ENCODE peak calls at places on chromosomes 12 and 14, in five cellular contexts. H is lower lobe of right lung, K is dorsolateral prefrontal cortex, W is HL-60, L is neuronal stem cell. Y is an unnamed sample.

GRCh38 chr12:116855744-116856470 is 25.3 kb downstream of the HRK start:
- DNase-seq in H (no peak), K (no peak), W (no peak), L (no peak), Y (no peak)

GRCh38 chr14:33951183-33951840 is 438 bp upstream of the EGLN3 start:
- DNase-seq in H (no peak), K (no peak), W (no peak), L (no peak), Y (no peak)

GRCh38 chr12:95623554-95624170 is 72.4 kb upstream of the USP44 start:
- DNase-seq in H (peak), K (peak), W (no peak), L (peak), Y (peak)

GRCh38 chr14:104145826-104146642 is 7.6 kb downstream of the KIF26A start:
- DNase-seq in H (no peak), K (no peak), W (no peak), L (no peak), Y (no peak)

GRCh38 chr12:85733441-85733840 is 102.8 kb downstream of the RASSF9 start:
- DNase-seq in H (no peak), K (no peak), W (no peak), L (no peak), Y (no peak)

GRCh38 chr14:68952544-68953535 is 26.3 kb downstream of the ACTN1 start:
- DNase-seq in H (no peak), K (no peak), W (no peak), L (no peak), Y (no peak)

GRCh38 chr14:95504135-95505029 is 12.1 kb downstream of the SYNE3 start:
- DNase-seq in H (no peak), K (no peak), W (no peak), L (no peak), Y (no peak)

GRCh38 chr12:51901881-51902280 is 5.4 kb upstream of the ACVRL1 start:
- DNase-seq in H (no peak), K (no peak), W (no peak), L (no peak), Y (no peak)

GRCh38 chr12:9787340-9787737 is 26.6 kb upstream of the CD69 start:
- DNase-seq in H (no peak), K (no peak), W (no peak), L (no peak), Y (no peak)

GRCh38 chr12:29516431-29516875 is 19.0 kb upstream of the OVCH1 start:
- DNase-seq in H (no peak), K (no peak), W (no peak), L (no peak), Y (no peak)

GRCh38 chr12:47387991-47388390 is 308.2 kb upstream of the AMIGO2 start:
- DNase-seq in H (no peak), K (no peak), W (no peak), L (no peak), Y (no peak)

GRCh38 chr12:78863482-78864427 is 819 bp upstream of the SYT1 start:
- DNase-seq in H (peak), K (no peak), W (no peak), L (peak), Y (peak)

GRCh38 chr14:96653597-96653996 is 143.6 kb upstream of the VRK1 start:
- DNase-seq in H (no peak), K (no peak), W (no peak), L (no peak), Y (no peak)
- H3K27ac ChIP-seq in H (no peak), K (no peak), W (no peak), L (no peak), Y (no peak)

GRCh38 chr12:22333751-22334695 is 484 bp downstream of the ST8SIA1 start:
- DNase-seq in H (peak), K (no peak), W (no peak), L (peak), Y (no peak)

GRCh38 chr12:22333186-22333745 is 1.2 kb downstream of the ST8SIA1 start:
- DNase-seq in H (no peak), K (no peak), W (no peak), L (no peak), Y (no peak)

GRCh38 chr12:22334696-22335290 is at the start of gene ST8SIA1:
- DNase-seq in H (peak), K (no peak), W (no peak), L (peak), Y (no peak)

DNA sequence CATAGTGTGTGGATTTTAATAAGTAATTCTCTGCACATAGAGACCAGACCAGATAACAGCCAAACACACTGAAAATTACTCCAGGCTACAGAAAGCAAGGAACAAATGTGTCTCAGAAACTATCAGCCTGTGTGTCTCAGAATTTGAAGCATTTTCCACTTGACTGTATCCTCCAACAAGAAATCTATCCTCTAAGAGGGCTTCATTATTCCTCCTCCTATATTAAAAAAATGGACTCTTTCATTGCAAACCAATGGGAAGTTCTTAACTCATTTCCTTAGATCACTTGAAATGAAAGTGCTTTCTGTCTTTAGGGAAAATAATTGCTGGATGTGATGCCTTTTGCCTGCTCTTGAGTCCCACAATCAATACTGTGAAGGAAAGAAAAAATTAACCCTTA is 2.3 kb downstream of the ST8SIA1 start:
- DNase-seq in H (no peak), K (no peak), W (no peak), L (no peak), Y (no peak)
- H3K27ac ChIP-seq in H (no peak), K (peak), W (no peak), L (no peak), Y (no peak)

GRCh38 chr14:20791199-20791996 is 10.3 kb downstream of the RNASE6 start:
- DNase-seq in H (no peak), K (no peak), W (no peak), L (no peak), Y (no peak)

GRCh38 chr14:20790439-20791116 is 9.5 kb downstream of the RNASE6 start:
- DNase-seq in H (no peak), K (no peak), W (no peak), L (no peak), Y (no peak)

GRCh38 chr14:20794644-20795369 is 7.8 kb downstream of the RNASE1 start:
- DNase-seq in H (no peak), K (no peak), W (peak), L (no peak), Y (no peak)

GRCh38 chr14:20787025-20787424 is 6.0 kb downstream of the RNASE6 start:
- DNase-seq in H (no peak), K (no peak), W (no peak), L (no peak), Y (no peak)

DNA sequence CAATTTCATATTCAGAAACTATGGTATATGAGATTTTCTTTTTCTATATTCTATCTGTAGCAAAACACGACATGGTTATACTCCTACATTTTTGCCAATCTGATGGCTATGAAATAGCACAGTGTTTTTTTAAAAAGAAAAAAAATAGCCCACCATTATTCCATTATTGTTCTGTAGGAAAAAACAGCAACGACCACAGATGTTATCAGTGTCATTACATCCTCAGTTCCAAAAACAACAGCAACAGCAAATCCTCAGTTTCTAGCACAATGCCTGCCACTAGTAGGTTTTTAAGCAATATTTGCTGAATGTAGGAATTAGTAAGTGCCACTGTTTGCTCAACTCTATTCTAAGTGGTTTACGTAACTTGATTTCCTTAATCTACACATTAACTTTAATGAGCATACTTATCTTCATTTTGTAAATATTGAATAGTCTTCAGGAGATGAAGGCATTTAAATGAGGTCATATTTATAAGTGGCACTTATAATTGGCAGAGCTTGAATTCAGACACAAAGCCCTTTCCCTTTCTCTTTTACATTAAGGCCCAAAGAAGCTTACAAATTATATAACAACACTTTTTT is 8.3 kb downstream of the RNASE6 start:
- DNase-seq in H (no peak), K (no peak), W (no peak), L (no peak), Y (no peak)
- H3K27ac ChIP-seq in H (peak), K (no peak), W (no peak), L (no peak), Y (no peak)

GRCh38 chr14:51446771-51447170 is 204.9 kb upstream of the FRMD6 start:
- DNase-seq in H (no peak), K (no peak), W (no peak), L (no peak), Y (no peak)

GRCh38 chr14:51443195-51444018 is 203.4 kb downstream of the TMX1 start:
- DNase-seq in H (no peak), K (no peak), W (no peak), L (no peak), Y (no peak)

GRCh38 chr14:51445001-51445390 is 204.9 kb downstream of the TMX1 start:
- DNase-seq in H (no peak), K (no peak), W (no peak), L (no peak), Y (no peak)

GRCh38 chr14:51442513-51443175 is 202.6 kb downstream of the TMX1 start:
- DNase-seq in H (no peak), K (no peak), W (no peak), L (no peak), Y (no peak)

GRCh38 chr14:51444381-51445000 is 204.4 kb downstream of the TMX1 start:
- DNase-seq in H (no peak), K (no peak), W (no peak), L (no peak), Y (no peak)
- H3K27ac ChIP-seq in H (no peak), K (no peak), W (no peak), L (no peak), Y (no peak)

GRCh38 chr12:118188690-118189371 is 52.9 kb downstream of the PEBP1 start:
- DNase-seq in H (no peak), K (peak), W (no peak), L (no peak), Y (no peak)
- H3K27ac ChIP-seq in H (no peak), K (peak), W (no peak), L (no peak), Y (no peak)

GRCh38 chr14:22613736-22614239 is 15.7 kb downstream of the ABHD4 start:
- DNase-seq in H (no peak), K (no peak), W (no peak), L (no peak), Y (no peak)

GRCh38 chr14:22610931-22611330 is 12.8 kb downstream of the ABHD4 start:
- DNase-seq in H (no peak), K (no peak), W (no peak), L (no peak), Y (no peak)

GRCh38 chr14:22613091-22613695 is 15.1 kb downstream of the ABHD4 start:
- DNase-seq in H (no peak), K (no peak), W (no peak), L (no peak), Y (no peak)

GRCh38 chr14:22614240-22614799 is 16.2 kb downstream of the ABHD4 start:
- DNase-seq in H (no peak), K (no peak), W (no peak), L (no peak), Y (no peak)
- H3K27ac ChIP-seq in H (peak), K (no peak), W (no peak), L (no peak), Y (no peak)

GRCh38 chr12:109589240-109589590 is 15.6 kb downstream of the MVK start:
- DNase-seq in H (no peak), K (no peak), W (no peak), L (no peak), Y (no peak)
- H3K27ac ChIP-seq in H (peak), K (no peak), W (no peak), L (peak), Y (no peak)

GRCh38 chr14:32068708-32069107 is 8.4 kb upstream of the ARHGAP5 start:
- DNase-seq in H (no peak), K (no peak), W (no peak), L (no peak), Y (no peak)
- H3K27ac ChIP-seq in H (no peak), K (no peak), W (no peak), L (no peak), Y (no peak)

GRCh38 chr12:126681676-126682075 is 1585.3 kb upstream of the TMEM132C start:
- DNase-seq in H (no peak), K (no peak), W (no peak), L (peak), Y (no peak)
- H3K27ac ChIP-seq in H (no peak), K (no peak), W (no peak), L (no peak), Y (no peak)

Y was measured in iPS DF 6.9.